ENCODE peak calls at places on chromosomes 1 and 21, in eight cellular contexts. J is colonic mucosa; L is RWPE2; T is CD8-positive, alpha-beta T cell; R is fibroblast of lung; M is adrenal gland; O is left lung; E is heart left ventricle. F is an unnamed sample.

GRCh38 chr1:9280015-9280860 is 12.5 kb upstream of the SPSB1 start:
- DNase-seq in J (peak; percentile 68), L (peak; percentile 94), T (peak; percentile 21), R (peak; percentile 95), M (peak; percentile 88), O (peak; percentile 72), E (no peak), F (peak; percentile 94)

GRCh38 chr21:31187499-31187898 is 149.2 kb upstream of the KRTAP19-8 start:
- DNase-seq in J (no peak), L (no peak), T (no peak), R (no peak), M (no peak), O (no peak), E (no peak), F (no peak)

GRCh38 chr1:117565745-117566455 is 39.9 kb upstream of the TENT5C start:
- DNase-seq in J (no peak), L (no peak), T (no peak), R (no peak), M (no peak), O (no peak), E (no peak), F (no peak)

GRCh38 chr1:197546989-197547388 is 228.3 kb downstream of the DENND1B start:
- DNase-seq in J (no peak), L (no peak), T (no peak), R (no peak), M (no peak), O (no peak), E (no peak), F (no peak)

GRCh38 chr1:15152318-15153183 is 996 bp upstream of the TMEM51 start:
- DNase-seq in J (peak; percentile 92), L (peak; percentile 85), T (no peak), R (peak; percentile 88), M (peak; percentile 93), O (peak; percentile 91), E (peak; percentile 87), F (peak; percentile 81)

GRCh38 chr1:213905315-213905714 is 82.5 kb upstream of the PROX1 start:
- DNase-seq in J (no peak), L (no peak), T (no peak), R (no peak), M (no peak), O (no peak), E (peak; percentile 75), F (peak; percentile 19)

GRCh38 chr1:115314111-115314510 is 23.9 kb downstream of the NGF start:
- DNase-seq in J (no peak), L (no peak), T (no peak), R (no peak), M (no peak), O (no peak), E (no peak), F (no peak)

GRCh38 chr1:9203623-9204022 is 31.0 kb upstream of the H6PD start:
- DNase-seq in J (no peak), L (no peak), T (no peak), R (no peak), M (no peak), O (no peak), E (no peak), F (no peak)

GRCh38 chr1:228273720-228274451 is 66.0 kb downstream of the OBSCN start:
- DNase-seq in J (no peak), L (no peak), T (no peak), R (no peak), M (no peak), O (no peak), E (peak; percentile 24), F (no peak)

GRCh38 chr21:45163413-45164123 is 89.2 kb downstream of the ADARB1 start:
- DNase-seq in J (no peak), L (no peak), T (no peak), R (no peak), M (no peak), O (no peak), E (no peak), F (no peak)

GRCh38 chr1:68087184-68087583 is 36.8 kb upstream of the DIRAS3 start:
- DNase-seq in J (no peak), L (no peak), T (no peak), R (peak; percentile 69), M (no peak), O (no peak), E (no peak), F (peak; percentile 9)

GRCh38 chr1:11364170-11364569 is 91.2 kb downstream of the UBIAD1 start:
- DNase-seq in J (no peak), L (no peak), T (no peak), R (no peak), M (no peak), O (no peak), E (no peak), F (no peak)

GRCh38 chr21:15062566-15062965 is 2.2 kb downstream of the NRIP1 start:
- DNase-seq in J (no peak), L (no peak), T (no peak), R (peak; percentile 15), M (no peak), O (no peak), E (no peak), F (no peak)

GRCh38 chr1:15436881-15437449 is 1.3 kb upstream of the CTRC start:
- DNase-seq in J (no peak), L (no peak), T (no peak), R (no peak), M (no peak), O (no peak), E (no peak), F (no peak)

GRCh38 chr1:152759453-152760173 is 1.8 kb downstream of the KPRP start:
- DNase-seq in J (no peak), L (no peak), T (no peak), R (no peak), M (no peak), O (no peak), E (no peak), F (no peak)

GRCh38 chr1:152760551-152761190 is 2.8 kb downstream of the KPRP start:
- DNase-seq in J (no peak), L (no peak), T (no peak), R (no peak), M (no peak), O (no peak), E (no peak), F (no peak)

GRCh38 chr1:152758636-152759035 is 811 bp downstream of the KPRP start:
- DNase-seq in J (no peak), L (no peak), T (no peak), R (no peak), M (no peak), O (no peak), E (no peak), F (no peak)

GRCh38 chr1:152757747-152758146 is at the start of gene KPRP:
- DNase-seq in J (no peak), L (no peak), T (no peak), R (no peak), M (no peak), O (no peak), E (no peak), F (peak; percentile 25)

GRCh38 chr1:152761609-152762213 is 3.9 kb downstream of the KPRP start:
- DNase-seq in J (no peak), L (no peak), T (no peak), R (no peak), M (no peak), O (no peak), E (no peak), F (no peak)
- H3K9me3 ChIP-seq in J (no peaks in the 10 kb centered on the region), L (no peaks in the 10 kb centered on the region), T (no peaks in the 10 kb centered on the region), R (no peaks in the 10 kb centered on the region), M (no peaks in the 10 kb centered on the region), O (no peaks in the 10 kb centered on the region), E (no peaks in the 10 kb centered on the region), F (no peaks in the 10 kb centered on the region)

DNA sequence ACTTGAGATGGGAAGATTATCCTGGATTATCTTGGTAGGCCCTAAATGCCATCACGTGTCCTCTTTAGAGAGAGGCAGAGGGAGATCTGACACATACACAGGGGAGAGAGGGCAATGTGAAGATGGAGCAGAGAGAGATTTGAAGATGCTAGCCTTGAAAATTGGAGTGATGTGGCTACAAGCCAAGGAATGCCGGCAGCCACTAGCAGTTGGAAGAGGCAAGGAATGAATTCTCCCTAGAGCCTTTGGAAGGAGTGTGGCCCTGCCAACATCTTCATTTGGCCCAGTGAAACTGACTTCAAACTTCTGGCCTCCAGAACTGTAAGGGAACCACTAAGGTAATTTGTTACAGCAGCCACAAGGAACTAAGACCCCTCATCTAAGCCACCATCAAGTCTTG is 8.9 kb upstream of the CAMTA1 start:
- DNase-seq in J (no peak), L (no peak), T (no peak), R (no peak), M (no peak), O (no peak), E (no peak), F (no peak)
- H3K4me3 ChIP-seq in J (no peak overlapping the region), L (no peak overlapping the region), T (no peak overlapping the region), R (no peak overlapping the region), M (no peak overlapping the region), O (no peak overlapping the region), E (no peak overlapping the region), F (no peak overlapping the region)

DNA sequence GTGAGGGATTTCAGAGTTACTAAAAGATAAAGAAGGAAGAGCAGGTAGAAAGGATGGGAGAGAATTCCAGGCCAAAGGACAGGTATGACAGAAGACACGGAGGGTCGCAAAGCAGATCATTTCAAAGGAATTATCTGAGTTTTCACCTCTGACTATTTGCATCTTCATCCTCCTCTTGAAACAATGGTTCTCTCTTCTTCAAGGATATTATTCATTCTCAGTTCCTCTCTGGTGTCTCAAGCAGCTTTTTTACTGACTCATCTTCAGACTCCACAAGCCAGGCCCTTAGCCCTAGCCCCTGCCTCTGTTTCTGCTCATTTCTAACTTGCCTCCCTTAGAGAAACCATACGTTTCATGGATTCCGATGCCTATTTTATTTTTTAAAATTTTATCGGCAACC is 15.0 kb downstream of the DDX59 start:
- DNase-seq in J (no peak), L (no peak), T (no peak), R (no peak), M (no peak), O (no peak), E (no peak), F (no peak)
- H3K36me3 ChIP-seq in J (no peaks in the 10 kb centered on the region), L (peaks cover 70% of the 10 kb centered on the region), T (peaks cover 26% of the 10 kb centered on the region), R (peaks cover 5% of the 10 kb centered on the region), M (peaks cover 49% of the 10 kb centered on the region), O (peaks cover 96% of the 10 kb centered on the region), E (peaks cover 95% of the 10 kb centered on the region), F (peaks cover 20% of the 10 kb centered on the region)

DNA sequence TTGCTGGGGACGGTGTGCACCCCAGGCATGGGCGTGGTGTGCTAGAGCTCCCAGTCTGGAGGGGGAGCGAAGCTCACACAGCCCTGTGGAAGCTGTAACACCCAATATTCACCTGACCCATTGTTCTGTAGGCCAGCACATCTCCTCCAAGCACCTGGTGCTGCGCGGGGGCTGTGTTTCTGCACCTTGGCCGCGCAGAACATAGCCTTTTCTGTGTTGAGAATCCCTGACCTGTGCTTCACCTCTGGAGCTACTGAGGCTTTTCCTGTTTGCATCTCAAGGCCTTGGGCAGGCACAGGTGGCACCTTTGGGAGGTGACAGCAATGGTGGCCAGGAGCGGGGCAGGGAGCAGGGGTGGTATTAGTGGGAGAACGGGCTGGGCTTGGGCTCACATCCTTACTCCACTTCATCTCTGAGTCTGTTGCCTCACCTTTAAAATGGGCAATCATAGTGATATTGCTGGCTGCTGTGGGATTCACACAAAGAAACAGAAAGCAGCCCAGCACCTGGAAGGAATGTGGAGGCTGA is 343.9 kb upstream of the AJAP1 start:
- DNase-seq in J (no peak), L (no peak), T (no peak), R (no peak), M (no peak), O (no peak), E (no peak), F (no peak)
- H3K9me3 ChIP-seq in J (no peaks in the 10 kb centered on the region), L (no peaks in the 10 kb centered on the region), T (no peaks in the 10 kb centered on the region), R (no peaks in the 10 kb centered on the region), M (no peaks in the 10 kb centered on the region), O (peaks cover 20% of the 10 kb centered on the region), E (peaks cover 12% of the 10 kb centered on the region), F (no peaks in the 10 kb centered on the region)